ENCODE peak calls at places on chromosomes 16 and 17, in four cellular contexts. One of them, this sample, is unnamed.

GRCh38 chr16:11235703-11235991 is 20.4 kb downstream of the SOCS1 start:
- DNase-seq in WTC11: no peak
- DNase-seq in GM12878: no peak
- DNase-seq in HepG2: peak
- DNase-seq in this sample: no peak

GRCh38 chr17:32912218-32912897 is 15.6 kb upstream of the TMEM98 start:
- DNase-seq in WTC11: peak
- DNase-seq in GM12878: no peak
- DNase-seq in HepG2: peak
- DNase-seq in this sample: peak

GRCh38 chr16:29684671-29685070 is 5.7 kb downstream of the QPRT start:
- DNase-seq in WTC11: no peak
- DNase-seq in GM12878: no peak
- DNase-seq in HepG2: no peak
- DNase-seq in this sample: no peak

GRCh38 chr17:19000531-19001011 is 4.0 kb downstream of the FAM83G start:
- DNase-seq in WTC11: no peak
- DNase-seq in GM12878: no peak
- DNase-seq in HepG2: no peak
- DNase-seq in this sample: peak

GRCh38 chr17:52892334-52892733 is 733.8 kb upstream of the CA10 start:
- DNase-seq in WTC11: no peak
- DNase-seq in GM12878: no peak
- DNase-seq in HepG2: no peak
- DNase-seq in this sample: no peak

GRCh38 chr17:38585056-38585804 is 20.5 kb downstream of the SRCIN1 start:
- DNase-seq in WTC11: no peak
- DNase-seq in GM12878: no peak
- DNase-seq in HepG2: peak
- DNase-seq in this sample: peak

GRCh38 chr17:32279933-32280716 is 14.5 kb downstream of the RHBDL3 start:
- DNase-seq in WTC11: peak
- DNase-seq in GM12878: no peak
- DNase-seq in HepG2: no peak
- DNase-seq in this sample: peak

GRCh38 chr17:5468075-5468473 is 708 bp downstream of the DHX33 start:
- DNase-seq in WTC11: no peak
- DNase-seq in GM12878: no peak
- DNase-seq in HepG2: no peak
- DNase-seq in this sample: no peak

GRCh38 chr16:14562691-14563491 is 67.2 kb downstream of the PARN start:
- DNase-seq in WTC11: no peak
- DNase-seq in GM12878: no peak
- DNase-seq in HepG2: peak
- DNase-seq in this sample: no peak

GRCh38 chr17:12021604-12022003 is 927 bp downstream of the MAP2K4 start:
- DNase-seq in WTC11: no peak
- DNase-seq in GM12878: no peak
- DNase-seq in HepG2: no peak
- DNase-seq in this sample: no peak

DNA sequence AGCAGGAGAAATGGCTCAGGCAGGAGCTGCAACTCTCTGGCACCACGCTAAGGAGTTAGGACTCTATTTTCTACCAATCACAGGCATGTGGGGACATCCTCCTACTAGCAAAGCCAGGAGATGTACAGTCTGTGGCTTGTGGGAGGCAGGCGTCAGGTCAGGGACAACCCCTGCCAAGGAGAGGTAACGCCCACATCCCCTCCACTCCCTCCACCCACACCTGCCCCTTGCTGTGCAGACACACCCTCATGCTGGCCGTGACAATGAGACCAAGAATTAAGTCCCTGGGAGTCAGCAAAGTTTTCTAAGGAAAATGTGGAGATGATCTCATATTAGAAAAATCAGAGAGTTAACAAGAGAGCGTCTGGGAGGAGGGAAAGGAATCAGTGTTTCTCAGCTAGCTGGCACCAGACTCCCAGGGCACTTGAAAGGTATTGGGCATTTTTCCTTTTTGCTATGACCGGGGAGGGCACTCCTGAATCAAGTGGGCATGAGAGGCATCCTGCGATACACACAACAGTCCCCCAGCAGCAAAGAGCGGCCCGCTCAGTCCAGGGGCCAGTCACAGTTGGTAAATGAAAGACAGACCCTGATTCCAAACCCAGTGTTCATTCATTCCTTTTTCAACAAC is 87.3 kb upstream of the RPL38 start:
- DNase-seq in WTC11: no peak
- DNase-seq in GM12878: no peak
- DNase-seq in HepG2: no peak
- DNase-seq in this sample: no peak
- TF ChIP-seq ETV6 in WTC11: no peak
- TF ChIP-seq ETV6 in GM12878: no peak
- TF ChIP-seq ETV6 in HepG2: no peak
- TF ChIP-seq ETV6 in this sample: no peak

GRCh38 chr16:9260665-9261064 is 169.2 kb downstream of the HAPSTR1 start:
- DNase-seq in WTC11: no peak
- DNase-seq in GM12878: no peak
- DNase-seq in HepG2: peak
- DNase-seq in this sample: no peak

GRCh38 chr16:9259914-9260608 is 168.6 kb downstream of the HAPSTR1 start:
- DNase-seq in WTC11: no peak
- DNase-seq in GM12878: no peak
- DNase-seq in HepG2: peak
- DNase-seq in this sample: no peak

GRCh38 chr16:9261376-9261775 is 169.9 kb downstream of the HAPSTR1 start:
- DNase-seq in WTC11: no peak
- DNase-seq in GM12878: no peak
- DNase-seq in HepG2: no peak
- DNase-seq in this sample: no peak

GRCh38 chr16:9258423-9259051 is 167.1 kb downstream of the HAPSTR1 start:
- DNase-seq in WTC11: peak
- DNase-seq in GM12878: no peak
- DNase-seq in HepG2: peak
- DNase-seq in this sample: peak

GRCh38 chr16:9262941-9263340 is 171.5 kb downstream of the HAPSTR1 start:
- DNase-seq in WTC11: no peak
- DNase-seq in GM12878: no peak
- DNase-seq in HepG2: no peak
- DNase-seq in this sample: no peak
- TF ChIP-seq ETV6 in WTC11: no peak
- TF ChIP-seq ETV6 in GM12878: no peak
- TF ChIP-seq ETV6 in HepG2: no peak
- TF ChIP-seq ETV6 in this sample: no peak

GRCh38 chr17:63998050-63998720 is at the start of gene PRR29:
- DNase-seq in WTC11: peak
- DNase-seq in GM12878: no peak
- DNase-seq in HepG2: peak
- DNase-seq in this sample: peak
- TF ChIP-seq ETV6 in WTC11: no peak
- TF ChIP-seq ETV6 in GM12878: no peak
- TF ChIP-seq ETV6 in HepG2: peak
- TF ChIP-seq ETV6 in this sample: no peak

GRCh38 chr16:2529961-2530628 is 1.1 kb downstream of the CEMP1 start:
- DNase-seq in WTC11: no peak
- DNase-seq in GM12878: no peak
- DNase-seq in HepG2: no peak
- DNase-seq in this sample: no peak

GRCh38 chr16:2527071-2527783 is 4.0 kb downstream of the CEMP1 start:
- DNase-seq in WTC11: no peak
- DNase-seq in GM12878: no peak
- DNase-seq in HepG2: no peak
- DNase-seq in this sample: no peak

GRCh38 chr16:2529061-2529931 is 1.9 kb downstream of the CEMP1 start:
- DNase-seq in WTC11: no peak
- DNase-seq in GM12878: no peak
- DNase-seq in HepG2: no peak
- DNase-seq in this sample: no peak

GRCh38 chr16:2527784-2528100 is 3.5 kb downstream of the CEMP1 start:
- DNase-seq in WTC11: no peak
- DNase-seq in GM12878: no peak
- DNase-seq in HepG2: no peak
- DNase-seq in this sample: no peak

GRCh38 chr16:2528161-2529060 is 2.8 kb downstream of the CEMP1 start:
- DNase-seq in WTC11: no peak
- DNase-seq in GM12878: no peak
- DNase-seq in HepG2: no peak
- DNase-seq in this sample: no peak
- TF ChIP-seq ETV6 in WTC11: no peak
- TF ChIP-seq ETV6 in GM12878: no peak
- TF ChIP-seq ETV6 in HepG2: no peak
- TF ChIP-seq ETV6 in this sample: no peak

GRCh38 chr16:49078104-49078503 is 203.5 kb downstream of the CBLN1 start:
- DNase-seq in WTC11: no peak
- DNase-seq in GM12878: no peak
- DNase-seq in HepG2: no peak
- DNase-seq in this sample: no peak

GRCh38 chr16:49084628-49085390 is 196.8 kb downstream of the CBLN1 start:
- DNase-seq in WTC11: no peak
- DNase-seq in GM12878: no peak
- DNase-seq in HepG2: no peak
- DNase-seq in this sample: no peak

GRCh38 chr16:49085689-49086088 is 195.9 kb downstream of the CBLN1 start:
- DNase-seq in WTC11: no peak
- DNase-seq in GM12878: no peak
- DNase-seq in HepG2: no peak
- DNase-seq in this sample: no peak

GRCh38 chr16:49078571-49078970 is 203.1 kb downstream of the CBLN1 start:
- DNase-seq in WTC11: no peak
- DNase-seq in GM12878: no peak
- DNase-seq in HepG2: no peak
- DNase-seq in this sample: no peak

GRCh38 chr16:49081556-49081955 is 200.1 kb downstream of the CBLN1 start:
- DNase-seq in WTC11: no peak
- DNase-seq in GM12878: no peak
- DNase-seq in HepG2: no peak
- DNase-seq in this sample: no peak
- TF ChIP-seq ETV6 in WTC11: no peak
- TF ChIP-seq ETV6 in GM12878: no peak
- TF ChIP-seq ETV6 in HepG2: no peak
- TF ChIP-seq ETV6 in this sample: no peak

DNA sequence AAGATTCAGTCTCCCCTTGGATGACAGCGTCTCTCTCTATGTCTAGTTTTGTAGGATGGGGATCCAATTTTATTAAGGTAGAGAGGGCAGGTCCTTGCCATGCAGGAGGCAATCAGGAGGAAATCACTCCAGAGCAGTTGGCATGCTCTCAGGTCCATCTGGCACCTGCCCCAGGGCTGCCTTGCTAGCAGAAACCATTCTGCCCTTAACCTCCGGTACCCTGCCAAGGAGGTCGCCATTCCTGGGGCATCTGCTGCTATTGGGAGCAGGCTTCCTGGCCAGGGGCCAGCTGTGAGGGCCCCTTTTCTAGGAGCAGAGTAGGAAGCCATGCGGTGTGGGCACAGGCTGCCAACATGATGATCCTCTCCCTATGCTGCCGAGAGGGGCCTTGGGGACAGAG is 47.7 kb upstream of the MGAT5B start:
- DNase-seq in WTC11: no peak
- DNase-seq in GM12878: no peak
- DNase-seq in HepG2: no peak
- DNase-seq in this sample: no peak
- TF ChIP-seq ETV6 in WTC11: no peak
- TF ChIP-seq ETV6 in GM12878: no peak
- TF ChIP-seq ETV6 in HepG2: no peak
- TF ChIP-seq ETV6 in this sample: no peak

GRCh38 chr17:887842-888214 is 91.7 kb downstream of the NXN start:
- DNase-seq in WTC11: no peak
- DNase-seq in GM12878: no peak
- DNase-seq in HepG2: no peak
- DNase-seq in this sample: no peak
- TF ChIP-seq ETV6 in WTC11: no peak
- TF ChIP-seq ETV6 in GM12878: no peak
- TF ChIP-seq ETV6 in HepG2: no peak
- TF ChIP-seq ETV6 in this sample: no peak